ENCODE peak calls at places on chromosomes 11 and 22, in five cellular contexts. One of them, this sample, is unnamed.

GRCh38 chr22:48779211-48779643 is 1048.4 kb downstream of the BRD1 start:
- DNase-seq in GM23338: no peak
- DNase-seq in HepG2: no peak
- DNase-seq in A549: no peak
- DNase-seq in SK-N-SH: no peak
- DNase-seq in this sample: no peak

GRCh38 chr11:120839846-120840402 is 184.0 kb upstream of the TBCEL start:
- DNase-seq in A549: no peak
- DNase-seq in HepG2: no peak
- DNase-seq in SK-N-SH: no peak
- DNase-seq in GM23338: no peak
- DNase-seq in this sample: peak

GRCh38 chr22:42656578-42656977 is 7.4 kb upstream of the CYB5R3 start:
- DNase-seq in HepG2: no peak
- DNase-seq in GM23338: no peak
- DNase-seq in SK-N-SH: no peak
- DNase-seq in A549: no peak
- DNase-seq in this sample: no peak

GRCh38 chr11:44849424-44849823 is 101.3 kb downstream of the TP53I11 start:
- DNase-seq in HepG2: no peak
- DNase-seq in GM23338: no peak
- DNase-seq in SK-N-SH: no peak
- DNase-seq in A549: no peak
- DNase-seq in this sample: no peak

GRCh38 chr11:46338988-46339666 is 8.1 kb upstream of the DGKZ start:
- DNase-seq in GM23338: peak
- DNase-seq in HepG2: no peak
- DNase-seq in A549: no peak
- DNase-seq in SK-N-SH: no peak
- DNase-seq in this sample: no peak

GRCh38 chr22:41848468-41848867 is 15.6 kb downstream of the SREBF2 start:
- DNase-seq in A549: no peak
- DNase-seq in HepG2: no peak
- DNase-seq in GM23338: peak
- DNase-seq in SK-N-SH: no peak
- DNase-seq in this sample: peak

GRCh38 chr11:103007521-103007920 is 52.0 kb upstream of the MMP13 start:
- DNase-seq in GM23338: no peak
- DNase-seq in A549: no peak
- DNase-seq in HepG2: no peak
- DNase-seq in SK-N-SH: no peak
- DNase-seq in this sample: no peak

GRCh38 chr22:43789452-43789851 is 22.7 kb downstream of the EFCAB6 start:
- DNase-seq in A549: peak
- DNase-seq in SK-N-SH: peak
- DNase-seq in GM23338: no peak
- DNase-seq in HepG2: no peak
- DNase-seq in this sample: no peak

GRCh38 chr11:2376751-2377451 is at the start of gene CD81:
- DNase-seq in HepG2: no peak
- DNase-seq in SK-N-SH: peak
- DNase-seq in GM23338: no peak
- DNase-seq in A549: peak
- DNase-seq in this sample: no peak

GRCh38 chr22:44448271-44448780 is 49.7 kb downstream of the RTL6 start:
- DNase-seq in HepG2: no peak
- DNase-seq in GM23338: no peak
- DNase-seq in A549: peak
- DNase-seq in SK-N-SH: peak
- DNase-seq in this sample: no peak

GRCh38 chr22:19419464-19420178 is 11.9 kb downstream of the HIRA start:
- DNase-seq in GM23338: no peak
- DNase-seq in SK-N-SH: no peak
- DNase-seq in HepG2: no peak
- DNase-seq in A549: no peak
- DNase-seq in this sample: peak

GRCh38 chr11:69700278-69701140 is 3.3 kb downstream of the FGF19 start:
- DNase-seq in SK-N-SH: peak
- DNase-seq in A549: peak
- DNase-seq in GM23338: peak
- DNase-seq in HepG2: peak
- DNase-seq in this sample: no peak

GRCh38 chr11:64469288-64469687 is 110.3 kb downstream of the RPS6KA4 start:
- DNase-seq in SK-N-SH: no peak
- DNase-seq in HepG2: no peak
- DNase-seq in A549: no peak
- DNase-seq in GM23338: no peak
- DNase-seq in this sample: no peak

GRCh38 chr11:122791836-122792235 is 46.5 kb upstream of the CRTAM start:
- DNase-seq in GM23338: no peak
- DNase-seq in HepG2: no peak
- DNase-seq in A549: no peak
- DNase-seq in SK-N-SH: no peak
- DNase-seq in this sample: no peak

GRCh38 chr22:23058481-23059336 is 11.6 kb upstream of the GNAZ start:
- DNase-seq in GM23338: no peak
- DNase-seq in A549: no peak
- DNase-seq in SK-N-SH: no peak
- DNase-seq in HepG2: no peak
- DNase-seq in this sample: no peak

GRCh38 chr22:23787910-23788309 is 1.1 kb downstream of the SMARCB1 start:
- DNase-seq in A549: no peak
- DNase-seq in GM23338: no peak
- DNase-seq in SK-N-SH: no peak
- DNase-seq in HepG2: no peak
- DNase-seq in this sample: no peak

GRCh38 chr11:111088872-111089271 is 156.7 kb upstream of the POU2AF2 start:
- DNase-seq in A549: no peak
- DNase-seq in GM23338: no peak
- DNase-seq in SK-N-SH: no peak
- DNase-seq in HepG2: no peak
- DNase-seq in this sample: no peak

GRCh38 chr11:65806972-65807371 is 20.1 kb downstream of the OVOL1 start:
- DNase-seq in A549: no peak
- DNase-seq in SK-N-SH: no peak
- DNase-seq in HepG2: no peak
- DNase-seq in GM23338: no peak
- DNase-seq in this sample: no peak

GRCh38 chr11:47532597-47533213 is 20.2 kb downstream of the CELF1 start:
- DNase-seq in SK-N-SH: peak
- DNase-seq in GM23338: no peak
- DNase-seq in HepG2: no peak
- DNase-seq in A549: no peak
- DNase-seq in this sample: no peak
- TF ChIP-seq REST in SK-N-SH: no peak
- TF ChIP-seq REST in GM23338: no peak
- TF ChIP-seq REST in HepG2: no peak
- TF ChIP-seq REST in A549: no peak
- TF ChIP-seq REST in this sample: no peak

GRCh38 chr11:94544582-94544831 is 786 bp downstream of the FUT4 start:
- DNase-seq in GM23338: no peak
- DNase-seq in SK-N-SH: no peak
- DNase-seq in HepG2: no peak
- DNase-seq in A549: no peak
- DNase-seq in this sample: no peak

GRCh38 chr11:94545641-94546470 is 2.1 kb downstream of the FUT4 start:
- DNase-seq in A549: no peak
- DNase-seq in SK-N-SH: no peak
- DNase-seq in GM23338: peak
- DNase-seq in HepG2: no peak
- DNase-seq in this sample: no peak

GRCh38 chr11:94543695-94544581 is at the start of gene FUT4:
- DNase-seq in SK-N-SH: peak
- DNase-seq in GM23338: peak
- DNase-seq in A549: peak
- DNase-seq in HepG2: peak
- DNase-seq in this sample: peak

GRCh38 chr11:94546886-94547285 is 3.2 kb downstream of the FUT4 start:
- DNase-seq in A549: no peak
- DNase-seq in GM23338: no peak
- DNase-seq in HepG2: no peak
- DNase-seq in SK-N-SH: no peak
- DNase-seq in this sample: peak

GRCh38 chr11:94544832-94545640 is 1.3 kb downstream of the FUT4 start:
- DNase-seq in GM23338: peak
- DNase-seq in A549: no peak
- DNase-seq in HepG2: no peak
- DNase-seq in SK-N-SH: no peak
- DNase-seq in this sample: peak
- TF ChIP-seq CTCF in GM23338: no peak
- TF ChIP-seq CTCF in A549: no peak
- TF ChIP-seq CTCF in HepG2: no peak
- TF ChIP-seq CTCF in SK-N-SH: no peak
- TF ChIP-seq CTCF in this sample: no peak

DNA sequence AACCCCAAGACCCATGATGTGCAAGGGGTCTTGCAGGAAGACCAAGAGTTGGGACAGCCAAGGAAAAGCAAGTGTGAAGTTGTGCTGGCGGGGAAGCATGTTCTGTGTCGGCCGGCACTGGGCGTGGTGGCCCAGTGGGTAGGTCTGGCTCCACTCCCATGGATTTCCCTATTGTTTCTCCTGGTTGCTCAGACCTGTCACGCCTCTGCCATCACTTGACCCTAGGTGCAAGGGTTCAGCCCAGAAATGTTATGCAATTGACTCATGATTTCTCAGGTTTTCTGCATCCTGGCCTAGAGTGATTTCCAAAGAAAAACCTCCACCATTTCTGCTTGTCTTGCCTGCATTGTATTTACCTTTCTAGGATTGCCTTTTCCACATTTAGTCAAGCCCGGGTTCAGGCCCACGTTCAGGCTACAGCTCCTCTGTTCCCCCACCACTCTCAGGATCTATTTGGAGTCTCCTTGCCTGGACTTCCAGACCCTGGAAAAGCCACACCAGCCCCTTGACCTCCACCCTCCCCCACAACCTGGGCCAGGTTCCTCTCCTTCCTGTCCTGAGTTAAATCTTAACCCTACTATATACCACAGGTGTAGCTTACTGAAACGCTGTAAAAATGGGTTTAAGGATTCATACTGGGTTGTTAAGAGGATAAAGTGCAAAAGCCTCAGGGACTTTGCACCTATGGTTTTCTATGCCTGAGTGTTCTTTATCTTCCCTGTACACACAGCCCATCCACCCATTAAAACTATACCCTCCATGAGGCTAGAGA is 17.5 kb upstream of the FOLR1 start:
- DNase-seq in HepG2: no peak
- DNase-seq in GM23338: no peak
- DNase-seq in SK-N-SH: no peak
- DNase-seq in A549: no peak
- DNase-seq in this sample: no peak
- TF ChIP-seq REST in HepG2: no peak
- TF ChIP-seq REST in GM23338: no peak
- TF ChIP-seq REST in SK-N-SH: no peak
- TF ChIP-seq REST in A549: no peak
- TF ChIP-seq REST in this sample: no peak

DNA sequence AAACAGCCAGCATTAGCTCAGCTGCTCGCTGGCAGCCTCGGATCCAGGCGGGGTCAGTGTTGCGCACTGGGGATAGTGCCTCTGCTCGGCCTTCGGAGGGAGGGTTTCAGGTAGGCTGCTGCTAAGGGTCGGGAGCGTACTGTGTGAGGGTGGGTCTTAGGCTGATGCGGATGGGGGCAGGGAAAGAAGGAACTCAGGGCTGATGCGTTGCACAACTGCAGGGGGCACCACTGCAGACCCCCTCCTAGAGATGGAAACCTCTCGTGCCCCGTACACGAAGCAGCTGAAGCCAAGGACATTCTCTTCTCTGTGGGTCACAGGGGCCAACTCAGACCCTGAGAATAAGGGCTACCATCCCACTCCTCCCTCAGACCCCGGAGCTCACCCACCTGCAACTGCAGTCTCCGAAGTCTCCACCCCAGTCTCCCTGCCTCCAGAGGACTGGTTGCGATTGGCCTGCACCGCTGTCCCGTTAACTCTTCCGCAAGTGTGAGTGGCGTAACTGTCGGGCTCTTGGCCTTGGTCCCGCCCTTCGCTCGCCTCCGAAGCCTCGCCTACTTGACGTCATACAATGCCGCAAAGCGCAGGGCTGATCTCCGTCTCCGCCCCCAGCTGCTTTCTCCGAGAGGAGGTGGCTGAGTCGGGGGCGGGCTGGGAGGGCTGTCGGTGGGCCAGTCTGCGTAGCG is at the start of gene KBTBD3:
- DNase-seq in A549: peak
- DNase-seq in GM23338: peak
- DNase-seq in HepG2: peak
- DNase-seq in SK-N-SH: peak
- DNase-seq in this sample: peak
- TF ChIP-seq CTCF in A549: peak
- TF ChIP-seq CTCF in GM23338: peak
- TF ChIP-seq CTCF in HepG2: peak
- TF ChIP-seq CTCF in SK-N-SH: peak
- TF ChIP-seq CTCF in this sample: peak

This sample was measured in HL-60.